ENCODE peak calls at places on chromosomes 1 and 21, in six cellular contexts. C is NCI-H524; Z is NCI-H345; X is hippocampal formation; S is CD4-positive, CD25-positive, alpha-beta regulatory T cell; L is fibroblast of gingiva. U is an unnamed sample.

GRCh38 chr1:94550800-94551241 is 9.3 kb upstream of the F3 start:
- DNase-seq in C (no peak), S (no peak), X (no peak), Z (no peak), L (no peak), U (no peak)

GRCh38 chr1:84770481-84770880 is 80.2 kb upstream of the SSX2IP start:
- DNase-seq in L (no peak), X (no peak), C (no peak), Z (no peak), S (no peak), U (no peak)

GRCh38 chr1:1307261-1307907 is 346 bp downstream of the ACAP3 start:
- DNase-seq in C (no peak), X (no peak), S (no peak), L (peak; percentile 40), Z (no peak), U (peak; percentile 47)

GRCh38 chr1:181061891-181062777 is 26.4 kb upstream of the IER5 start:
- DNase-seq in S (no peak), L (no peak), X (peak; percentile 15), Z (no peak), C (no peak), U (no peak)

GRCh38 chr1:53553734-53554509 is 94.7 kb downstream of the DMRTB1 start:
- DNase-seq in S (no peak), X (no peak), L (no peak), C (peak; percentile 89), Z (no peak), U (no peak)

GRCh38 chr1:234980657-234981396 is 147.8 kb downstream of the TOMM20 start:
- DNase-seq in X (peak; percentile 65), L (peak; percentile 97), Z (no peak), C (no peak), S (peak; percentile 19), U (peak; percentile 87)

GRCh38 chr1:58926177-58926576 is 142.3 kb upstream of the JUN start:
- DNase-seq in S (no peak), X (no peak), L (peak; percentile 16), C (no peak), Z (no peak), U (no peak)

GRCh38 chr1:160114085-160114484 is 1.5 kb upstream of the ATP1A2 start:
- DNase-seq in S (no peak), Z (no peak), C (no peak), L (no peak), X (no peak), U (no peak)

GRCh38 chr1:222276062-222276461 is 271.8 kb downstream of the HHIPL2 start:
- DNase-seq in C (peak; percentile 83), L (no peak), X (no peak), S (no peak), Z (peak; percentile 93), U (no peak)

GRCh38 chr1:228009116-228009827 is 2.5 kb downstream of the WNT3A start:
- DNase-seq in X (no peak), S (no peak), C (no peak), L (no peak), Z (no peak), U (no peak)

GRCh38 chr1:233294991-233295774 is at the start of gene PCNX2:
- DNase-seq in Z (peak; percentile 76), S (peak; percentile 39), L (peak; percentile 26), X (peak; percentile 33), C (peak; percentile 51), U (peak; percentile 82)

GRCh38 chr1:233598891-233599541 is 14.9 kb upstream of the KCNK1 start:
- DNase-seq in C (no peak), Z (no peak), X (no peak), S (no peak), L (no peak), U (no peak)

GRCh38 chr1:22447581-22448215 is 4.0 kb upstream of the ZBTB40 start:
- DNase-seq in S (no peak), C (peak; percentile 48), X (no peak), Z (no peak), L (peak; percentile 88), U (peak; percentile 81)

GRCh38 chr21:37045556-37045955 is 27.3 kb downstream of the PIGP start:
- DNase-seq in S (no peak), C (no peak), Z (no peak), X (no peak), L (no peak), U (no peak)

GRCh38 chr1:1305300-1306069 is 2.2 kb downstream of the ACAP3 start:
- DNase-seq in C (peak; percentile 54), Z (peak; percentile 34), S (peak; percentile 53), X (no peak), L (peak; percentile 69), U (peak; percentile 80)

GRCh38 chr1:227635596-227635995 is 72.2 kb downstream of the ZNF678 start:
- DNase-seq in Z (no peak), C (no peak), S (no peak), X (no peak), L (no peak), U (no peak)

GRCh38 chr1:204340137-204340536 is 19.6 kb downstream of the PLEKHA6 start:
- DNase-seq in C (peak; percentile 72), S (no peak), Z (peak; percentile 68), X (no peak), L (no peak), U (no peak)

GRCh38 chr1:24321712-24322635 is 2.8 kb downstream of the GRHL3 start:
- DNase-seq in C (no peak), Z (no peak), S (peak; percentile 33), L (peak; percentile 54), X (no peak), U (peak; percentile 87)

GRCh38 chr1:154599658-154600057 is 8.3 kb downstream of the ADAR start:
- DNase-seq in C (peak; percentile 96), S (no peak), X (no peak), L (no peak), Z (no peak), U (no peak)

GRCh38 chr1:41537257-41537656 is 52.8 kb upstream of the EDN2 start:
- DNase-seq in C (no peak), X (no peak), Z (no peak), S (no peak), L (no peak), U (no peak)

GRCh38 chr1:224113918-224114786 is at the start of gene FBXO28:
- DNase-seq in S (peak; percentile 92), Z (peak; percentile 97), C (peak; percentile 94), L (peak; percentile 91), X (peak; percentile 95), U (peak; percentile 98)

GRCh38 chr1:65420590-65421340 is at the start of the genes LEPR and LEPROT:
- DNase-seq in X (no peak), Z (peak; percentile 99), L (no peak), C (no peak), S (no peak), U (peak; percentile 45)

GRCh38 chr1:27592600-27593340 is 11.2 kb downstream of the AHDC1 start:
- DNase-seq in Z (peak; percentile 39), L (no peak), X (no peak), C (peak; percentile 34), S (no peak), U (no peak)

GRCh38 chr1:37495875-37496274 is 18.7 kb downstream of the MEAF6 start:
- DNase-seq in L (no peak), C (no peak), X (no peak), S (no peak), Z (no peak), U (peak; percentile 91)

GRCh38 chr1:225852413-225853119 is 29.6 kb downstream of the TMEM63A start:
- DNase-seq in S (no peak), X (no peak), C (no peak), L (no peak), Z (no peak), U (no peak)

GRCh38 chr1:173475564-173476196 is 1.5 kb upstream of the PRDX6 start:
- DNase-seq in S (no peak), Z (no peak), C (peak; percentile 34), L (peak; percentile 73), X (no peak), U (peak; percentile 85)

GRCh38 chr1:62367005-62367547 is 47.8 kb upstream of the KANK4 start:
- DNase-seq in L (peak; percentile 79), C (no peak), Z (no peak), S (no peak), X (no peak), U (no peak)

U was measured in PC-3.